ENCODE peak calls at places on chromosomes 11 and 22, in four cellular contexts. U is GM12878, K is K562, A is HepG2. L is an unnamed sample.

GRCh38 chr11:8234425-8234821 is 29.3 kb downstream of the LMO1 start:
- DNase-seq in A (no peak), K (no peak), U (no peak), L (no peak)

GRCh38 chr11:73995247-73995646 is 12.6 kb upstream of the UCP2 start:
- DNase-seq in A (no peak), K (no peak), U (no peak), L (no peak)

GRCh38 chr22:40363059-40363458 is 7.3 kb upstream of the SGSM3 start:
- DNase-seq in K (no peak), U (no peak), A (no peak), L (no peak)

GRCh38 chr11:65884716-65885092 is 3.6 kb downstream of the FIBP start:
- DNase-seq in U (no peak), K (peak), A (peak), L (peak)

GRCh38 chr11:1779034-1779805 is 15.5 kb upstream of the CTSD start:
- DNase-seq in U (no peak), K (no peak), A (no peak), L (no peak)

GRCh38 chr11:33574366-33574765 is 126.3 kb downstream of the C11orf91 start:
- DNase-seq in U (no peak), K (no peak), A (no peak), L (no peak)

GRCh38 chr11:120383518-120384155 is 47.4 kb downstream of the ARHGEF12 start:
- DNase-seq in K (no peak), A (no peak), U (no peak), L (no peak)

GRCh38 chr11:15434529-15434928 is 319.8 kb downstream of the INSC start:
- DNase-seq in A (no peak), K (no peak), U (no peak), L (no peak)

GRCh38 chr11:73878771-73879170 is 2.0 kb downstream of the PAAF1 start:
- DNase-seq in K (no peak), U (no peak), A (no peak), L (no peak)

GRCh38 chr11:61367406-61367805 is 5.2 kb downstream of the TMEM138 start:
- DNase-seq in K (no peak), U (no peak), A (no peak), L (no peak)

GRCh38 chr11:78952188-78952587 is 377.5 kb upstream of the NARS2 start:
- DNase-seq in U (no peak), K (no peak), A (no peak), L (no peak)

GRCh38 chr11:71307811-71308645 is 55.7 kb upstream of the SHANK2 start:
- DNase-seq in A (no peak), K (no peak), U (no peak), L (no peak)

GRCh38 chr11:118929496-118930151 is 3.9 kb upstream of the BCL9L start:
- DNase-seq in A (peak), U (no peak), K (peak), L (peak)

GRCh38 chr11:12433571-12434061 is 56.2 kb downstream of the PARVA start:
- DNase-seq in K (no peak), A (no peak), U (no peak), L (no peak)

GRCh38 chr11:132284048-132284447 is 913.6 kb downstream of the NTM start:
- DNase-seq in U (no peak), A (no peak), K (no peak), L (peak)

GRCh38 chr11:3837793-3838192 is 3.0 kb downstream of the RHOG start:
- DNase-seq in A (no peak), U (no peak), K (no peak), L (no peak)

GRCh38 chr22:46726986-46727317 is 11.1 kb downstream of the CERK start:
- DNase-seq in U (peak), K (no peak), A (no peak), L (no peak)

GRCh38 chr11:94325681-94326080 is 21.3 kb downstream of the IZUMO1R start:
- DNase-seq in K (peak), U (peak), A (peak), L (peak)

GRCh38 chr11:44862546-44863101 is 88.1 kb downstream of the TP53I11 start:
- DNase-seq in K (no peak), A (no peak), U (no peak), L (no peak)

GRCh38 chr11:34565417-34566208 is 52.0 kb upstream of the ELF5 start:
- DNase-seq in A (peak), K (peak), U (no peak), L (peak)

GRCh38 chr22:20145206-20145831 is 5.5 kb downstream of the CCDC188 start:
- DNase-seq in K (no peak), A (no peak), U (no peak), L (no peak)

GRCh38 chr22:36352775-36353507 is 34.8 kb downstream of the MYH9 start:
- DNase-seq in A (peak), K (no peak), U (no peak), L (no peak)

GRCh38 chr22:48960981-48961655 is 866.6 kb downstream of the BRD1 start:
- DNase-seq in K (no peak), U (no peak), A (no peak), L (no peak)

GRCh38 chr22:37162221-37163095 is 12.7 kb upstream of the IL2RB start:
- DNase-seq in A (no peak), U (peak), K (no peak), L (no peak)

GRCh38 chr11:16382638-16383380 is 26.5 kb upstream of the SOX6 start:
- DNase-seq in U (no peak), K (no peak), A (no peak), L (no peak)

GRCh38 chr11:88402192-88402715 is 64.7 kb upstream of the CTSC start:
- DNase-seq in K (no peak), A (no peak), U (peak), L (no peak)

GRCh38 chr11:123559418-123559817 is 95.0 kb downstream of the SCN3B start:
- DNase-seq in K (no peak), U (no peak), A (no peak), L (no peak)

GRCh38 chr11:122663764-122664163 is 8.2 kb downstream of the UBASH3B start:
- DNase-seq in A (no peak), K (no peak), U (no peak), L (no peak)

GRCh38 chr11:398826-399225 is 4.8 kb downstream of the PKP3 start:
- DNase-seq in A (no peak), U (no peak), K (no peak), L (no peak)

GRCh38 chr11:120618399-120618798 is 106.9 kb downstream of the GRIK4 start:
- DNase-seq in A (no peak), U (no peak), K (no peak), L (no peak)

GRCh38 chr22:27526851-27527250 is 274.7 kb downstream of the MN1 start:
- DNase-seq in K (no peak), U (no peak), A (no peak), L (no peak)

DNA sequence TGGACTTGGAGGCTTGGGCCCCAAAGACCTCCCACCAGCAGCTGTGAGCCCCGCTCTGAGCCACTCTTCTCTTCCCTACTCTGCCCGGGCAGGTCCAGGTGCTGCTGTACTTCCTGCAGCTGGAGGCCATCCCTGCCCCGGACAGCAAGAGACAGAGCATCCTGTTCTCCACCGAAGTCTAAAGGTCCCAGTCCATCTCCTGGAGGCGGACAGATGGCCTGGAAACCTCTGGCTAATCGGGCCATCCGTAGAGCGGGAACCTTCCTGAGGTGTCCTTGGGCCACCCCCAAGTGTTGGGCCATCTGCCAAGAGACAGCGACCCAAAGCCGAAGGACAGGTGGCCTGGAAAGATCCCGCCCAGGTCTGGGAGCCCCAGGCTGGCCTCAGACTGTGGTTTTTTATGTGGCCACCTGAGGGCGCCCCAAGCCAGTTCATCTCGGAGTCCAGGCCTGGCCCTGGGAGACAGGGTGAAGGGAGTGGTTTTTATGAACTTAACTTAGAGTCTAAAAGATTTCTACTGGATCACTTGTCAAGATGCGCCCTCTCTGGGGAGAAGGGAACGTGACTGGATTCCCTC is 135.1 kb downstream of the BCR start:
- DNase-seq in A (peak), K (peak), U (no peak), L (peak)
- TF ChIP-seq CBFB in A (no peak), K (no peak), U (no peak), L (no peak)

DNA sequence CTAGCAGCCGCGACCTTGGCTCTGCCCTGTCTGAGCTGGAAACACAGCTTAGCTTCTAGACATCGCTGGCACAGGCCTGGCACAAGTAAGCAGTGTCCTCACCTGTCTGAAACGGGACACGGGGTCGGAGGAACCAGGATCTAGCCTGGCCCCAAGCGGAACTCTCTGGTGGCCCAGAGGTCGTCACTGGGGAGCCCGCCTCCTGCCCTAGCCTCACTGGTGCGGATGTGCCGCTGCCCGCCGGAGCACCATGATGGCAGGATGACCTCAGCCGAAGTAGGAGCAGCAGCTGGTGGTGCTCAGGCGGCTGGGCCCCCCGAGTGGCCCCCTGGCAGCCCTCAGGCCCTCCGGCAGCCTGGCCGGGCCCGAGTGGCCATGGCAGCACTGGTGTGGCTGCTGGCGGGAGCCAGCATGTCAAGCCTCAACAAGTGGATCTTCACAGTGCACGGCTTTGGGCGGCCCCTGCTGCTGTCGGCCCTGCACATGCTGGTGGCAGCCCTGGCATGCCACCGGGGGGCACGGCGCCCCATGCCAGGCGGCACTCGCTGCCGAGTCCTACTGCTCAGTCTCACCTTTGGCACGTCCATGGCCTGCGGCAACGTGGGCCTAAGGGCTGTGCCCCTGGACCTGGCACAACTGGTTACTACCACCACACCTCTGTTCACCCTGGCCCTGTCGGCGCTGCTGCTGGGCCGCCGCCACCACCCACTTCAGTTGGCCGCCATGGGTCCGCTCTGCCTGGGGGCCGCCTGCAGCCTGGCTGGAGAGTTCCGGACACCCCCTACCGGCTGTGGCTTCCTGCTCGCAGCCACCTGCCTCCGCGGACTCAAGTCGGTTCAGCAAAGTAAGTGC is 871 bp downstream of the SLC35E4 start:
- DNase-seq in A (no peak), K (no peak), U (no peak), L (peak)
- TF ChIP-seq CBFB in A (no peak), K (no peak), U (no peak), L (no peak)

GRCh38 chr22:30015846-30016245 is 64.4 kb upstream of the HORMAD2 start:
- DNase-seq in K (no peak), U (no peak), A (no peak), L (no peak)
- TF ChIP-seq CBFB in K (no peak), U (no peak), A (no peak), L (no peak)

GRCh38 chr11:113119074-113119473 is 157.9 kb downstream of the NCAM1 start:
- DNase-seq in U (no peak), K (no peak), A (no peak), L (no peak)
- TF ChIP-seq CBFB in U (no peak), K (no peak), A (no peak), L (no peak)

DNA sequence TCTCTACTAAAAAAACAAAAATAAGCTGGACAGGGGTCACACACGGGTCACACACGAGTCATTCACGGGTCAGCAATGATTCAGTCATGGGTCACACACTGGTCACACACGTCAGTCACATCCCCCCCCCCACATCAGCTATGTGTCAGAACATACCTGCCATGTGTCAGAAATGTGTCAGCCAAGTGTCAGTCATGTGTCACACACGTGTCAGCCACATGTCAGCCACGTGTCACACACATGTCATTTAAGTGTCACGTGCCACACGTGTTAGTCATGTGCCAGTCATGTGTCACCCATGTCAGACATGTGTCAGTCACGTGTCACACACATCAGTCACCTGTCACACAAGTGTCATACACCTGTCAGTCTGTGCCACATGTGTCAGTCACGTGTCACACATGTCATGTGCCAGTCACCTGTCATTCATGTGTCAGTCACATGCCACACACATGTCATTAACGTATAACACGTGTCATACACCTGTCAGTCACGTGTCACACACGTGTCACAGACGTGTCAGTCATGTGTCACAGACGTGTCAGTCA is 28.7 kb upstream of the MMP20 start:
- DNase-seq in K (no peak), A (no peak), U (no peak), L (no peak)
- TF ChIP-seq CBFB in K (peak), A (no peak), U (no peak), L (no peak)

DNA sequence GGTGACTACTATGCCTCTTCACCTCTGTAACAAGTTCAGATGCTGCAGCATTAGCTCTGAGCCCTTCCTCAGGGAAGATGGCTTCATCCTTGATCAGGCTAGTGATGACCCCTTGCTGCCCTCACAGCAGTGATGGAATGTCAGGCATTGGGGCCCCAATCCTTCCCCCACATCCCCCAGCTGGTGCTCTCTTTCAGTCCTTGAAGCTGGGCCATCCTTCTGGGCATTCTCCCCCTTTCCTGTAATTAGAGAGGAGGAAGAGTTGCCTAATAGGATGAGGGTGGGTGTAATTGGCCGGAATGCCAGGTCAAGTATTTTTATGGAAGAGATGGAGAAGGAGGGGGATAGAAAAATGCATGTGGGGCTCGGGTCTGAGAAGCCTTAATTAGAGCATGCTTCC is 62.6 kb downstream of the TRAF6 start:
- DNase-seq in K (no peak), A (no peak), U (no peak), L (no peak)
- TF ChIP-seq CBFB in K (no peak), A (no peak), U (no peak), L (no peak)

DNA sequence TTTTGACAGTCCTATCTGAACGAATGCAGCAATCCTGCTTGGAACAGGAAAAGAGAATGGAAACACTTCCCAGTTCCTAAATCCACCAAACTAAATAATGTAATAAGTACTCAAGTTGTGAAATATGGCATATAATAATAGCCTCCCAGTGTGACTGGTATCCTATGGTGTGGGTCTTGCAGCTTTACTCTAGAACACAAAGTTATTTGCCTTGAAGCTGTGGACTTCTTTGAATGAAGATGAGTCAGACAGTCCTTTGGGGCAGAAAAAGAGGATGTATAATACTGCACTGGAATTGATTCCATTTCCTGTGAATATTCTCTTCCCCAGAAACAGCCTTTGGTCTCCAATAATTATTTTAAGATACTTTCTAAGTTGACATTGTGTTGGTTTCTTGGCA is 887.0 kb downstream of the KCNA4 start:
- DNase-seq in K (no peak), U (no peak), A (no peak), L (no peak)
- TF ChIP-seq CBFB in K (no peak), U (no peak), A (no peak), L (no peak)

L was measured in WTC11.